ENCODE peak calls at places on chromosomes 12 and 14, in four cellular contexts. One of them, this sample, is unnamed.
A peak's percentile ranks its signal among the peaks of the same experiment; 100 is the strongest.

GRCh38 chr12:6278439-6279255 is 31.8 kb upstream of the PLEKHG6 start:
- DNase-seq in HepG2: peak; percentile 69
- DNase-seq in GM12878: no peak
- DNase-seq in K562: peak; percentile 89
- DNase-seq in this sample: peak; percentile 85

GRCh38 chr12:47742253-47742825 is 16.3 kb downstream of the RAPGEF3 start:
- DNase-seq in HepG2: peak; percentile 19
- DNase-seq in GM12878: no peak
- DNase-seq in K562: peak; percentile 71
- DNase-seq in this sample: peak; percentile 88

GRCh38 chr12:51391047-51391837 is at the start of gene GALNT6:
- DNase-seq in HepG2: no peak
- DNase-seq in GM12878: no peak
- DNase-seq in K562: peak; percentile 80
- DNase-seq in this sample: peak; percentile 79

GRCh38 chr14:76931629-76932402 is 96.7 kb downstream of the IRF2BPL start:
- DNase-seq in HepG2: no peak
- DNase-seq in GM12878: no peak
- DNase-seq in K562: no peak
- DNase-seq in this sample: no peak

GRCh38 chr12:69897744-69898143 is 72.7 kb downstream of the MYRFL start:
- DNase-seq in HepG2: no peak
- DNase-seq in GM12878: no peak
- DNase-seq in K562: no peak
- DNase-seq in this sample: no peak

GRCh38 chr12:13362260-13362841 is 165.8 kb downstream of the EMP1 start:
- DNase-seq in HepG2: peak; percentile 47
- DNase-seq in GM12878: no peak
- DNase-seq in K562: peak; percentile 62
- DNase-seq in this sample: peak; percentile 80

GRCh38 chr12:120012067-120012621 is 23.1 kb downstream of the BICDL1 start:
- DNase-seq in HepG2: no peak
- DNase-seq in GM12878: peak; percentile 93
- DNase-seq in K562: peak; percentile 32
- DNase-seq in this sample: no peak

GRCh38 chr14:95494456-95494855 is 22.0 kb downstream of the SYNE3 start:
- DNase-seq in HepG2: no peak
- DNase-seq in GM12878: no peak
- DNase-seq in K562: no peak
- DNase-seq in this sample: no peak

DNA sequence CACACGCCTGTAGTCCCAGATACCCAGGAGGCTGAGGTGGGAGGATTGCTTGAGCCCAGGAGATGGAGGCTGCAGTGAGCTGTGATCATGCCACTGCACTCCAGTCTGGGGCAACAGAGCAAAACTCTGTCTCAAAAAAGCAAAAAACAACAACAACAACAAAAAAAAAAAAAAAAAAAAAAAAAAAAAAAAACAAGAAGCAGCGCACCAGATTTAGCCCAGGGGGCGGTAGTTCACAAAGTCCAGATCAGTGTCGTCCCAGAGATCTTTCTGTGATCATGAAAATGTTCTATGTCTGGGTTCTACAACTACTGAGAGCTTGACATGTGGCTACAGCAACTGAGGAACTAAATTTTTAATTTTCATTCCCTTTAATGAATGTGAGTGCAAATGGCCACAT is 27.4 kb downstream of the OAS2 start:
- DNase-seq in HepG2: no peak
- DNase-seq in GM12878: no peak
- DNase-seq in K562: peak; percentile 37
- DNase-seq in this sample: no peak
- TF ChIP-seq CTCF in HepG2: no peak
- TF ChIP-seq CTCF in GM12878: peak; percentile 13
- TF ChIP-seq CTCF in K562: peak; percentile 49
- TF ChIP-seq CTCF in this sample: no peak

GRCh38 chr12:46212108-46212982 is 56.5 kb downstream of the SLC38A1 start:
- DNase-seq in HepG2: no peak
- DNase-seq in GM12878: no peak
- DNase-seq in K562: no peak
- DNase-seq in this sample: no peak
- TF ChIP-seq TCF7 in HepG2: no peak
- TF ChIP-seq TCF7 in GM12878: no peak
- TF ChIP-seq TCF7 in K562: no peak
- TF ChIP-seq TCF7 in this sample: no peak

GRCh38 chr14:35934499-35934898 is 108.4 kb downstream of the BRMS1L start:
- DNase-seq in HepG2: no peak
- DNase-seq in GM12878: peak; percentile 33
- DNase-seq in K562: no peak
- DNase-seq in this sample: no peak

GRCh38 chr14:35944847-35945246 is 118.7 kb downstream of the BRMS1L start:
- DNase-seq in HepG2: peak; percentile 57
- DNase-seq in GM12878: no peak
- DNase-seq in K562: peak; percentile 11
- DNase-seq in this sample: peak; percentile 65

DNA sequence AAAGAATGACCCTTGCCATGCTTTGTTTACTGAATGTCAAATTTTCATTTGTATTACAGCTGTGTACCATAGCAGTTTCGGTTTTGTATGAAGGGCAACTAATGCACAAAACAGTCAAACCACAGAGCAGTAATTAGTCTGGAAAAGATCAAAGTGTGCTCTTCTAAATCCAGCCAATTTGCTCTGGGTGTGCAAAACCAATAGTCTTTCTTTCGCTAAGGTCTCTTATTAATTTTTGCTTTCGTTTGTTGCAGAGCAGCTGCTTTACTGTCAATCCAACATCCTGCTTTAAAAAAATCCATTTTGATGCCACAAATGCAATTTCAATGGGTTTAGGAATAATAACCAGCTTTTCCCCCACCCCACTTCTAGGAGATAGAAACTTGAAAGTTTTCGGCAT is 114.2 kb downstream of the BRMS1L start:
- DNase-seq in HepG2: no peak
- DNase-seq in GM12878: peak; percentile 73
- DNase-seq in K562: no peak
- DNase-seq in this sample: no peak
- TF ChIP-seq CBFB in HepG2: no peak
- TF ChIP-seq CBFB in GM12878: no peak
- TF ChIP-seq CBFB in K562: no peak
- TF ChIP-seq CBFB in this sample: no peak

GRCh38 chr14:34062353-34062973 is 111.6 kb upstream of the EGLN3 start:
- DNase-seq in HepG2: no peak
- DNase-seq in GM12878: no peak
- DNase-seq in K562: no peak
- DNase-seq in this sample: no peak

GRCh38 chr14:34063042-34063441 is 112.2 kb upstream of the EGLN3 start:
- DNase-seq in HepG2: no peak
- DNase-seq in GM12878: no peak
- DNase-seq in K562: no peak
- DNase-seq in this sample: no peak

GRCh38 chr14:34065222-34065621 is 114.3 kb upstream of the EGLN3 start:
- DNase-seq in HepG2: no peak
- DNase-seq in GM12878: no peak
- DNase-seq in K562: no peak
- DNase-seq in this sample: no peak

GRCh38 chr14:34064349-34064748 is 113.5 kb upstream of the EGLN3 start:
- DNase-seq in HepG2: no peak
- DNase-seq in GM12878: no peak
- DNase-seq in K562: no peak
- DNase-seq in this sample: no peak

DNA sequence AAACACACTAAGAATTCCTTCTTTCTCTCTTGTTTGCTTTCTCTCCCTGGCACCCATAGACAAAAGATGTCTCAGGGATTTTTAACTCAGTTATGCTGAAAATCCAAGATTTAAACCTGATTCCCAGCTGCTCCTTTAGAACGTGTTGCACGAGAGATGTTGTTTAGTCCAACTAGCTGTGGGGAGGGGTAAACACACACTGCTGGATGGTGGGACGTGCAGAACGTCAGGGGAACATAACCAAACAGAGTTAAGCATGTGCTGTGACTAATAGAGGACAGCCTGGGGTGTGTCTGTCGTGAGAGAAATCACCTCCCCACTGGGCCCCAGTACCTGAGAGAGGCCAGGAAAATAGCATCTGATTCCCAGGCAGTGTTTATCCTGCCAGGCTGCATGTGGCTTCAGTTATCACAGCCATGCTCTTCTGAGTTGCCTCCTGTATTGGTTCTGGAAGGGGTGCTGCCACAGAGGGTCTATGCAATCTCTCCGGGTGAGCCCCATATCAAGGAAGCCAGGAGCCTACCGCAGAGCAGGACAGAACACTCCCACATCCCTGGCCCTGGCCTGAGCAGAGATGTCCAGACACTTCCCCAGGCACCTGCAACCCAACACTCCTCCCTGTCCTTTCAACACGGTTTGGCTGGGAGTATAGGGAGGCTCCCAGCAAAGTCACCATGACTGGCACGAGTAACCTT is 112.7 kb upstream of the EGLN3 start:
- DNase-seq in HepG2: peak; percentile 64
- DNase-seq in GM12878: no peak
- DNase-seq in K562: peak; percentile 33
- DNase-seq in this sample: no peak
- TF ChIP-seq CTCF in HepG2: no peak
- TF ChIP-seq CTCF in GM12878: no peak
- TF ChIP-seq CTCF in K562: no peak
- TF ChIP-seq CTCF in this sample: no peak

GRCh38 chr12:92803921-92804320 is 101.1 kb downstream of the PLEKHG7 start:
- DNase-seq in HepG2: no peak
- DNase-seq in GM12878: no peak
- DNase-seq in K562: no peak
- DNase-seq in this sample: no peak
- TF ChIP-seq TCF7 in HepG2: no peak
- TF ChIP-seq TCF7 in GM12878: no peak
- TF ChIP-seq TCF7 in K562: no peak
- TF ChIP-seq TCF7 in this sample: no peak

GRCh38 chr12:388547-389137 is 478 bp downstream of the KDM5A start:
- DNase-seq in HepG2: no peak
- DNase-seq in GM12878: no peak
- DNase-seq in K562: no peak
- DNase-seq in this sample: peak; percentile 51
- TF ChIP-seq CBFB in HepG2: no peak
- TF ChIP-seq CBFB in GM12878: peak; percentile 50
- TF ChIP-seq CBFB in K562: no peak
- TF ChIP-seq CBFB in this sample: no peak

DNA sequence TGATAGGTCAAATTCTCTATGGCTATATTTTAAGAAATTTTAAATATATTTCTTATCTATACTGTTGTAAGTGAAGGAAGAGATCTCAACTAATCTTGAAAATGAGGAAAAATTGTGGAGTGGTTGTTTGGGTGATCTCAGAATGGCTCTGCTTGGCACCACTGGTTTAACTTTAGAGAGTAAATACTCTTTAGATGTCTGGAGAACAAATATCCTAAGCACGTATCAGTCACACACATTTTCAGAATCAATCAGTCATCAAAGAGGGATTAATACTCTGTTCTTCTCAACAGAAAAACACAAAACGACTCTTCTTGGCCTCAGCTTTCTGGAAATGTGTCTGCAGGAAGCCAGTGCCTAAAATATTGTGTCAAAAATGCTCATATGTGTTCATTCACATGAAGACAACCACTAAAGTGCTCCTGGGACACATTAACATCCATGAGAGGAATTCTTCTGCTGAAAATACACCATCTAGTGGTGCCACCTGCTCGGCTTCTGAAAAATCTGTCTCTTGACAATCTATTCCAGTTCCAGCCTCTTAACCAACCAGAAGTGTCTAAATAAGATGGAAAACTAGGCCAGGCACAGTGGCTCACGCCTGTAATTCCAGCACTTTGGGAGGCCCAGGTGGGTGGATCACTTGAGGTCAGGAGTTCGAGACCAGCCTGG is 81.1 kb upstream of the CCDC198 start:
- DNase-seq in HepG2: peak; percentile 1
- DNase-seq in GM12878: no peak
- DNase-seq in K562: no peak
- DNase-seq in this sample: no peak
- TF ChIP-seq CTCF in HepG2: peak; percentile 7
- TF ChIP-seq CTCF in GM12878: peak; percentile 37
- TF ChIP-seq CTCF in K562: no peak
- TF ChIP-seq CTCF in this sample: no peak

GRCh38 chr14:80959448-80960006 is 4.1 kb downstream of the TSHR start:
- DNase-seq in HepG2: no peak
- DNase-seq in GM12878: peak; percentile 91
- DNase-seq in K562: no peak
- DNase-seq in this sample: no peak
- TF ChIP-seq TCF7 in HepG2: no peak
- TF ChIP-seq TCF7 in GM12878: no peak
- TF ChIP-seq TCF7 in K562: no peak
- TF ChIP-seq TCF7 in this sample: no peak

GRCh38 chr14:56723418-56723817 is 86.9 kb downstream of the OTX2 start:
- DNase-seq in HepG2: no peak
- DNase-seq in GM12878: no peak
- DNase-seq in K562: no peak
- DNase-seq in this sample: no peak
- TF ChIP-seq CBFB in HepG2: no peak
- TF ChIP-seq CBFB in GM12878: no peak
- TF ChIP-seq CBFB in K562: no peak
- TF ChIP-seq CBFB in this sample: no peak